ENCODE peak calls at places on chromosomes 11 and 22, in eight cellular contexts. G, R, U, Z, V, A, X and N are unnamed samples.

GRCh38 chr22:49063040-49063329 is 764.7 kb downstream of the BRD1 start:
- DNase-seq in G (no peak), R (no peak), U (peak; percentile 19), Z (no peak), V (no peak), A (no peak), X (no peak), N (no peak)

GRCh38 chr11:121048464-121049233 is 24.7 kb downstream of the TBCEL start:
- DNase-seq in G (no peak), R (no peak), U (no peak), Z (no peak), V (no peak), A (no peak), X (no peak), N (no peak)

GRCh38 chr11:35303596-35304392 is 115.6 kb downstream of the SLC1A2 start:
- DNase-seq in G (no peak), R (no peak), U (peak; percentile 94), Z (no peak), V (no peak), A (peak; percentile 87), X (peak; percentile 65), N (no peak)

GRCh38 chr22:44972363-44973083 is 37.3 kb downstream of the PHF21B start:
- DNase-seq in G (no peak), R (no peak), U (no peak), Z (no peak), V (peak; percentile 28), A (no peak), X (no peak), N (no peak)

GRCh38 chr11:79393362-79394043 is 47.3 kb downstream of the TENM4 start:
- DNase-seq in G (no peak), R (no peak), U (no peak), Z (no peak), V (no peak), A (peak; percentile 54), X (no peak), N (no peak)

GRCh38 chr11:133306019-133306418 is 226.3 kb downstream of the OPCML start:
- DNase-seq in G (no peak), R (no peak), U (no peak), Z (no peak), V (no peak), A (no peak), X (no peak), N (no peak)

GRCh38 chr11:42967653-42968052 is 344.1 kb upstream of the API5 start:
- DNase-seq in G (no peak), R (no peak), U (no peak), Z (no peak), V (no peak), A (no peak), X (no peak), N (no peak)

GRCh38 chr11:1349074-1349931 is 39.9 kb upstream of the TOLLIP start:
- DNase-seq in G (no peak), R (no peak), U (peak; percentile 57), Z (no peak), V (no peak), A (no peak), X (peak; percentile 52), N (no peak)

GRCh38 chr11:34960277-34960676 is 43.9 kb downstream of the PDHX start:
- DNase-seq in G (no peak), R (no peak), U (no peak), Z (no peak), V (no peak), A (no peak), X (no peak), N (no peak)

GRCh38 chr11:87840786-87841185 is 334.5 kb downstream of the RAB38 start:
- DNase-seq in G (no peak), R (no peak), U (no peak), Z (no peak), V (no peak), A (peak; percentile 31), X (no peak), N (no peak)

GRCh38 chr22:30717331-30717921 is 22.8 kb downstream of the OSBP2 start:
- DNase-seq in G (no peak), R (no peak), U (no peak), Z (no peak), V (no peak), A (peak; percentile 91), X (no peak), N (peak; percentile 35)

GRCh38 chr11:96567193-96567592 is 177.4 kb downstream of the JRKL start:
- DNase-seq in G (no peak), R (no peak), U (no peak), Z (no peak), V (no peak), A (no peak), X (no peak), N (no peak)

GRCh38 chr11:72738199-72739141 is 13.7 kb downstream of the ARAP1 start:
- DNase-seq in G (no peak), R (peak; percentile 59), U (peak; percentile 75), Z (no peak), V (no peak), A (peak; percentile 45), X (no peak), N (no peak)

GRCh38 chr11:114036156-114036811 is 23.2 kb upstream of the ZBTB16 start:
- DNase-seq in G (no peak), R (no peak), U (peak; percentile 95), Z (peak; percentile 26), V (peak; percentile 70), A (peak; percentile 57), X (peak; percentile 90), N (peak; percentile 71)

GRCh38 chr11:112103446-112103845 is 16.8 kb downstream of the SDHD start:
- DNase-seq in G (no peak), R (no peak), U (no peak), Z (no peak), V (no peak), A (no peak), X (no peak), N (no peak)

GRCh38 chr22:20095521-20095920 is 15.5 kb downstream of the DGCR8 start:
- DNase-seq in G (no peak), R (no peak), U (no peak), Z (no peak), V (no peak), A (no peak), X (no peak), N (no peak)

GRCh38 chr11:70233511-70233919 is 30.4 kb downstream of the FADD start:
- DNase-seq in G (peak; percentile 44), R (no peak), U (no peak), Z (no peak), V (no peak), A (peak; percentile 86), X (no peak), N (peak; percentile 88)

GRCh38 chr11:116499396-116500001 is 273.3 kb downstream of the BUD13 start:
- DNase-seq in G (no peak), R (peak; percentile 9), U (peak; percentile 91), Z (no peak), V (peak; percentile 88), A (peak; percentile 45), X (peak; percentile 89), N (peak; percentile 39)

GRCh38 chr11:56950510-56950909 is 38.2 kb upstream of the OR5AK2 start:
- DNase-seq in G (no peak), R (no peak), U (no peak), Z (no peak), V (no peak), A (no peak), X (no peak), N (no peak)

GRCh38 chr22:20435436-20436308 is 2.0 kb downstream of the SCARF2 start:
- DNase-seq in G (no peak), R (no peak), U (peak; percentile 62), Z (no peak), V (no peak), A (peak; percentile 29), X (peak; percentile 56), N (no peak)

GRCh38 chr11:30855383-30856006 is 269.3 kb upstream of the MPPED2 start:
- DNase-seq in G (no peak), R (no peak), U (no peak), Z (no peak), V (no peak), A (peak; percentile 1), X (no peak), N (no peak)

GRCh38 chr11:119373917-119374631 is 7.4 kb downstream of the USP2 start:
- DNase-seq in G (peak; percentile 17), R (peak; percentile 53), U (no peak), Z (no peak), V (peak; percentile 74), A (peak; percentile 82), X (peak; percentile 87), N (peak; percentile 80)

GRCh38 chr11:120339394-120339890 is 3.2 kb downstream of the ARHGEF12 start:
- DNase-seq in G (no peak), R (no peak), U (no peak), Z (no peak), V (no peak), A (peak; percentile 59), X (no peak), N (no peak)

GRCh38 chr11:6333112-6333511 is 12.8 kb upstream of the CAVIN3 start:
- DNase-seq in G (no peak), R (no peak), U (no peak), Z (no peak), V (no peak), A (peak; percentile 64), X (no peak), N (no peak)

GRCh38 chr11:10701982-10702381 is 8.4 kb upstream of the IRAG1 start:
- DNase-seq in G (no peak), R (no peak), U (no peak), Z (no peak), V (no peak), A (peak; percentile 40), X (no peak), N (no peak)

GRCh38 chr22:38843716-38844660 is at the start of gene NPTXR:
- DNase-seq in G (peak; percentile 26), R (no peak), U (no peak), Z (no peak), V (no peak), A (peak; percentile 56), X (no peak), N (peak; percentile 50)

GRCh38 chr22:33130473-33130872 is 72.3 kb upstream of the SYN3 start:
- DNase-seq in G (no peak), R (no peak), U (no peak), Z (no peak), V (no peak), A (no peak), X (no peak), N (no peak)

GRCh38 chr22:30196867-30197336 is 49.7 kb downstream of the LIF start:
- DNase-seq in G (no peak), R (no peak), U (no peak), Z (no peak), V (peak; percentile 25), A (no peak), X (no peak), N (no peak)

GRCh38 chr11:69512790-69513189 is 31.3 kb downstream of the LINC01488 start:
- DNase-seq in G (no peak), R (no peak), U (no peak), Z (no peak), V (no peak), A (no peak), X (no peak), N (no peak)

GRCh38 chr11:4551346-4551979 is 6.5 kb downstream of the OR52M1 start:
- DNase-seq in G (no peak), R (no peak), U (no peak), Z (no peak), V (no peak), A (peak; percentile 21), X (no peak), N (no peak)

GRCh38 chr11:1875093-1875785 is 16.5 kb downstream of the PRR33 start:
- DNase-seq in G (no peak), R (no peak), U (peak; percentile 66), Z (no peak), V (no peak), A (no peak), X (peak; percentile 63), N (no peak)

GRCh38 chr11:94706211-94706610 is 61.9 kb upstream of the AMOTL1 start:
- DNase-seq in G (no peak), R (no peak), U (no peak), Z (no peak), V (no peak), A (peak; percentile 41), X (no peak), N (peak; percentile 17)

GRCh38 chr11:68106165-68106940 is 14.8 kb downstream of the CHKA start:
- DNase-seq in G (no peak), R (no peak), U (peak; percentile 25), Z (no peak), V (no peak), A (no peak), X (no peak), N (no peak)

GRCh38 chr11:66126808-66127555 is 56.9 kb downstream of the PACS1 start:
- DNase-seq in G (no peak), R (peak; percentile 57), U (peak; percentile 72), Z (peak; percentile 9), V (peak; percentile 70), A (peak; percentile 87), X (peak; percentile 67), N (peak; percentile 69)